ENCODE peak calls at places on chromosome 10, in four cellular contexts. U is K562, L is neuronal stem cell, O is H1. J is an unnamed sample.

GRCh38 chr10:103038570-103038969 is 120.5 kb downstream of the CNNM2 start:
- DNase-seq in U (no peak), L (no peak), O (no peak), J (no peak)

GRCh38 chr10:42939237-42939636 is 137.6 kb upstream of the RET start:
- DNase-seq in U (no peak), L (no peak), O (peak; percentile 31), J (no peak)

GRCh38 chr10:86663046-86663345 is 5.3 kb upstream of the LDB3 start:
- DNase-seq in U (no peak), L (no peak), O (no peak), J (no peak)

GRCh38 chr10:27242951-27243551 is 2.5 kb upstream of the ACBD5 start:
- DNase-seq in U (no peak), L (peak; percentile 57), O (no peak), J (peak; percentile 85)

GRCh38 chr10:99279626-99280111 is 44.0 kb upstream of the HPSE2 start:
- DNase-seq in U (no peak), L (no peak), O (no peak), J (no peak)

GRCh38 chr10:47256753-47257336 is 43.2 kb upstream of the GDF10 start:
- DNase-seq in U (no peak), L (no peak), O (peak; percentile 23), J (no peak)

GRCh38 chr10:26790596-26790995 is 70.2 kb downstream of the ABI1 start:
- DNase-seq in U (no peak), L (no peak), O (no peak), J (no peak)

GRCh38 chr10:90288403-90288933 is 569.4 kb downstream of the HTR7 start:
- DNase-seq in U (no peak), L (no peak), O (no peak), J (no peak)

GRCh38 chr10:129544205-129545202 is 77.5 kb downstream of the MGMT start:
- DNase-seq in U (no peak), L (no peak), O (no peak), J (no peak)

GRCh38 chr10:75647675-75648074 is 216.3 kb downstream of the LRMDA start:
- DNase-seq in U (no peak), L (no peak), O (no peak), J (no peak)

GRCh38 chr10:74036474-74036873 is 38.6 kb downstream of the VCL start:
- DNase-seq in U (no peak), L (no peak), O (no peak), J (no peak)

GRCh38 chr10:74032900-74033655 is 35.2 kb downstream of the VCL start:
- DNase-seq in U (no peak), L (no peak), O (no peak), J (no peak)

GRCh38 chr10:74035324-74035723 is 37.4 kb downstream of the VCL start:
- DNase-seq in U (no peak), L (no peak), O (no peak), J (peak; percentile 38)

GRCh38 chr10:74034301-74034700 is 36.4 kb downstream of the VCL start:
- DNase-seq in U (no peak), L (no peak), O (no peak), J (no peak)

DNA sequence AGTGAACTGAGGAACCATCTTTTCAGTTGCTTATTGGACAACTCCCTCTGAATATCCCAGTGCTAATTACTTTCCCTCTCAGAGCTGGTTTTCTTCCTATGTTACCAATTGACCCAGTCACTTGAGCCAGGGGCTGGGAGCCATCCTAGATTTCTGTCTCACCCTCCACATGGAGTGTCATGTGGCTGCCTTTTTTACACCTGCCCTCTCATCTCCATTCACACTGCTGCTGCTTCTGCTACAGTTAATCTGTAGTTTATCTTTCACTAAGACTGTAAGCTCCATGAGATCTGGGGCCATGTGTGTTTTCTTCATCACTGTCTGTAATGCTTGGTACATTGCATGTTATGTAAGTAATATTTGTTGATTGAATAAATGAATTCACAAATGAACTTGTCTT is 35.8 kb downstream of the VCL start:
- DNase-seq in U (no peak), L (no peak), O (no peak), J (no peak)
- H3K36me3 ChIP-seq in U (peaks cover 58% of the 10 kb centered on the region), L (peaks cover 1% of the 10 kb centered on the region), O (no peaks in the 10 kb centered on the region), J (no peaks in the 10 kb centered on the region)

GRCh38 chr10:110834622-110835219 is 37.0 kb upstream of the PDCD4 start:
- DNase-seq in U (no peak), L (peak; percentile 37), O (no peak), J (peak; percentile 42)
- H3K27ac ChIP-seq in U (no peak overlapping the region), L (peak overlapping the region; percentile 37), O (no peak overlapping the region), J (no peak overlapping the region)

DNA sequence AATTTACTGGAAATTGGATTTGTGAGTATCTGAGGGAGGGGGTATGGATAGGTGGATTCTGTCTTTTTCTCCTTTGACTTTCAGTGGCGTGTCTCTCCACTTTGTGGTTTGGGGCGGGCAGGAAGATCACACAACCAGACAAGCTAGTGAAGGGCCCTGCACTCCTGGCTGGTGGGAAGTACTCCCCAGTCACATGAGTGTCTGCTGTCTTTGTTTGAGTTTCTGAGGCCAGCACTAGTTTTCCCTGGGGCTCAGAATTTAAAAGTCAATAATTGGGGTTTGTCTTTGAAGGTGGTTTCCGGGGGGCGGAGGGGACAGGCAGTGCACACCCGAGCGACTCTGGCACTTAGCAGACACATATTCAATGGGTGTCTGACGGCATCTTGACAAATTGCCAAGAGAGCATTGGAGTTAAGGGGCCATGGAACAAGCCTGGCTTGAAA is 120.1 kb downstream of the WDFY4 start:
- DNase-seq in U (no peak), L (no peak), O (no peak), J (no peak)
- H3K4me2 ChIP-seq in U (no peak overlapping the region), L (no peak overlapping the region), O (no peak overlapping the region), J (no peak overlapping the region)

GRCh38 chr10:17352583-17352982 is 101.8 kb downstream of the ST8SIA6 start:
- DNase-seq in U (no peak), L (no peak), O (no peak), J (no peak)

GRCh38 chr10:17349009-17349349 is 105.4 kb downstream of the ST8SIA6 start:
- DNase-seq in U (no peak), L (no peak), O (no peak), J (no peak)

GRCh38 chr10:17349717-17350116 is 104.7 kb downstream of the ST8SIA6 start:
- DNase-seq in U (no peak), L (no peak), O (no peak), J (no peak)

GRCh38 chr10:17353568-17353967 is 100.8 kb downstream of the ST8SIA6 start:
- DNase-seq in U (no peak), L (no peak), O (no peak), J (no peak)

DNA sequence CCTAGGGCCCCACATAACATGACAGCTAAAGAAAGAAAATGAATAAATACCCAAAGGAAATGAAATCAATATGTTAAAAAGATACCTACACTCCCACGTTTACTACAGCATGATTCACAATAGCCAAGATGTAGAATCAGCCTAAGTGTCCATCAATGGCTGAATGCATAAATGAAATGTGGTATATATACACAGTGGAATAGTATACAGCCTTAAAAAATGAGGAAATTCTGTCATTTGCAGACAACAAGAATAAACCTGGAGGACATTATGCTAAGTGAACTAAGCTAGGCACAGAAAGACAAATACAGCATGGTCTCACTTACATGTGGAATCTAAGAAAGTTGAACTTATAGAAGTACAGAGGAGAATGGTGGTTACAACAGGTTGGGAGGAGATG is 102.9 kb downstream of the ST8SIA6 start:
- DNase-seq in U (no peak), L (no peak), O (no peak), J (no peak)
- H3K36me3 ChIP-seq in U (no peaks in the 10 kb centered on the region), L (no peaks in the 10 kb centered on the region), O (no peaks in the 10 kb centered on the region), J (no peaks in the 10 kb centered on the region)

DNA sequence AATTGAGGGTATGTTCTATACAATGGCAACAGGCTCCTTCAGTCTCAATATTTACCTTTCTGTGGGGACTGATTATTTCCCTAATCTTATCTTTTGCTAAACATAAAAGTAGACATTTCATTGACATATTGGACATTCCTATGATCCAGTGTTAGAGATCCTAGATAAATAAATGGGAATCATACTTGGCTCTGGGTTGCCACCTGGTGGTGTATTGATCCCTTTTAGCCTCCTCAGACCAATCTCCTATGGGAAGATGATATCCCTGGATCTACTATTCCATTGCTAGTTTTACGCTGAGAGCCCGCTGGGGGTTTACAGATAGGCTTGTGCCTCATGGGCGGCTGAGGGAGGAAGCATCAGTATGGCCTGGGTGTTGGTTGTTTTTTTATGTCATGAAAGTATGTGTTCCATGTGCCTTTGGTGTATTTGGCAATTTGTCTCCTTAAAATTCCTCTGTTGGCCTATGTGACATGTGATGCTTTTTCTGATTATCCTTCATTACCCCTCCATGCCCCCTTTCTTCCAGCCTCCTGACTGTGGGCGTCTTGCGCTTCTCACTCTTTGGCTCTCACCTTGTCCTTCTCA is 18.8 kb downstream of the CELF2 start:
- DNase-seq in U (peak; percentile 34), L (peak; percentile 33), O (no peak), J (no peak)
- H3K27ac ChIP-seq in U (no peak overlapping the region), L (no peak overlapping the region), O (no peak overlapping the region), J (no peak overlapping the region)